ENCODE peak calls at places on chromosomes 13 and 19, in five cellular contexts. R, C, K, F and Y are unnamed samples.

GRCh38 chr19:38978315-38978689 is 2.8 kb upstream of the FBXO17 start:
- DNase-seq in R (no peak), F (no peak), C (no peak), K (no peak), Y (no peak)

GRCh38 chr13:99230991-99231390 is 27.2 kb downstream of the GPR18 start:
- DNase-seq in K (no peak), F (no peak), C (no peak), R (no peak), Y (no peak)

GRCh38 chr19:23311551-23311950 is 61.4 kb upstream of the ZNF724 start:
- DNase-seq in K (no peak), F (no peak), C (no peak), R (no peak), Y (no peak)

GRCh38 chr19:33464733-33465115 is 56.9 kb downstream of the PEPD start:
- DNase-seq in K (no peak), R (peak; percentile 4), C (no peak), F (no peak), Y (no peak)

GRCh38 chr19:16022681-16023557 is 53.4 kb upstream of the TPM4 start:
- DNase-seq in C (no peak), R (no peak), K (no peak), F (no peak), Y (no peak)

GRCh38 chr13:78608705-78609463 is 5.5 kb upstream of the POU4F1 start:
- DNase-seq in K (no peak), F (peak; percentile 38), C (peak; percentile 58), R (no peak), Y (no peak)

GRCh38 chr13:40624338-40624737 is 42.1 kb downstream of the FOXO1 start:
- DNase-seq in R (peak; percentile 62), K (no peak), F (no peak), C (no peak), Y (no peak)

GRCh38 chr13:32117696-32118095 is 86.1 kb downstream of the FRY start:
- DNase-seq in K (no peak), C (no peak), F (no peak), R (no peak), Y (no peak)

GRCh38 chr13:80835902-80836301 is 495.0 kb upstream of the SPRY2 start:
- DNase-seq in F (no peak), K (no peak), R (no peak), C (no peak), Y (no peak)

GRCh38 chr13:63449549-63449948 is 2033.9 kb upstream of the PCDH20 start:
- DNase-seq in C (no peak), F (no peak), R (no peak), K (no peak), Y (no peak)

GRCh38 chr13:73497430-73497829 is 438.6 kb downstream of the KLF5 start:
- DNase-seq in R (no peak), C (no peak), K (no peak), F (no peak), Y (no peak)

GRCh38 chr13:29619995-29620394 is 24.5 kb upstream of the SLC7A1 start:
- DNase-seq in R (no peak), K (no peak), C (no peak), F (peak; percentile 38), Y (no peak)

GRCh38 chr19:19224852-19225494 is 13.2 kb downstream of the NCAN start:
- DNase-seq in C (peak; percentile 91), K (peak; percentile 96), R (peak; percentile 74), F (peak; percentile 60), Y (peak; percentile 64)

GRCh38 chr13:59623516-59623915 is 540.2 kb downstream of the DIAPH3 start:
- DNase-seq in C (no peak), K (no peak), F (no peak), R (no peak), Y (no peak)

GRCh38 chr19:50433201-50434180 is 799 bp downstream of the MYBPC2 start:
- DNase-seq in F (no peak), R (no peak), K (no peak), C (no peak), Y (no peak)

GRCh38 chr13:110306960-110307696 is at the start of the genes COL4A1 and COL4A2:
- DNase-seq in C (peak; percentile 91), K (no peak), F (peak; percentile 88), R (no peak), Y (no peak)

GRCh38 chr13:113589251-113589960 is 4.9 kb downstream of the TFDP1 start:
- DNase-seq in F (no peak), R (no peak), K (no peak), C (no peak), Y (no peak)

GRCh38 chr19:14363203-14364097 is 17.8 kb upstream of the ADGRE5 start:
- DNase-seq in C (peak; percentile 78), K (peak; percentile 88), F (peak; percentile 68), R (peak; percentile 62), Y (peak; percentile 47)

GRCh38 chr19:28711401-28711800 is 501.6 kb downstream of the UQCRFS1 start:
- DNase-seq in F (no peak), R (no peak), C (no peak), K (no peak), Y (no peak)

GRCh38 chr19:11479470-11480080 is 1.3 kb downstream of the ELAVL3 start:
- DNase-seq in K (peak; percentile 100), F (peak; percentile 28), C (peak; percentile 85), R (no peak), Y (no peak)

GRCh38 chr19:19274146-19274545 is 1.0 kb upstream of the TM6SF2 start:
- DNase-seq in K (no peak), R (no peak), F (no peak), C (no peak), Y (no peak)

GRCh38 chr13:83780201-83780600 is 102.1 kb downstream of the SLITRK1 start:
- DNase-seq in F (peak; percentile 25), K (no peak), R (no peak), C (peak; percentile 39), Y (no peak)

GRCh38 chr13:23637813-23638212 is 67.6 kb downstream of the TNFRSF19 start:
- DNase-seq in C (peak; percentile 59), R (no peak), K (no peak), F (no peak), Y (no peak)

GRCh38 chr19:18439025-18439909 is 1.3 kb upstream of the ISYNA1 start:
- DNase-seq in C (peak; percentile 76), F (peak; percentile 68), R (peak; percentile 22), K (no peak), Y (no peak)